ENCODE peak calls at places on chromosomes 4 and X, in seven cellular contexts. One of them, this sample, is unnamed.
A peak's percentile ranks its signal among the peaks of the same experiment; 100 is the strongest.

GRCh38 chr4:7957113-7957656 is 17.5 kb upstream of the AFAP1 start:
- DNase-seq in gastrocnemius medialis: no peak
- DNase-seq in A549: no peak
- DNase-seq in endothelial cell: no peak
- DNase-seq in cardiac muscle cell: peak; percentile 30
- DNase-seq in GM20000: no peak
- DNase-seq in GM23338: no peak
- DNase-seq in this sample: no peak

GRCh38 chrX:3811331-3812311 is 98.2 kb upstream of the PRKX start:
- DNase-seq in gastrocnemius medialis: no peak
- DNase-seq in A549: peak; percentile 40
- DNase-seq in endothelial cell: peak; percentile 4
- DNase-seq in cardiac muscle cell: peak; percentile 60
- DNase-seq in GM23338: peak; percentile 36
- DNase-seq in GM20000: peak; percentile 38
- DNase-seq in this sample: no peak

GRCh38 chrX:55907968-55908607 is 190.5 kb downstream of the RRAGB start:
- DNase-seq in cardiac muscle cell: peak; percentile 30
- DNase-seq in GM20000: peak; percentile 52
- DNase-seq in endothelial cell: peak; percentile 33
- DNase-seq in gastrocnemius medialis: no peak
- DNase-seq in GM23338: peak; percentile 83
- DNase-seq in A549: no peak
- DNase-seq in this sample: no peak

GRCh38 chr4:85402371-85402770 is 72.6 kb upstream of the ARHGAP24 start:
- DNase-seq in cardiac muscle cell: peak; percentile 93
- DNase-seq in GM20000: no peak
- DNase-seq in gastrocnemius medialis: no peak
- DNase-seq in GM23338: no peak
- DNase-seq in endothelial cell: no peak
- DNase-seq in A549: no peak
- DNase-seq in this sample: no peak

GRCh38 chr4:21893136-21893535 is 55.4 kb downstream of the KCNIP4 start:
- DNase-seq in GM23338: no peak
- DNase-seq in A549: no peak
- DNase-seq in gastrocnemius medialis: no peak
- DNase-seq in GM20000: no peak
- DNase-seq in cardiac muscle cell: no peak
- DNase-seq in endothelial cell: no peak
- DNase-seq in this sample: no peak

GRCh38 chr4:66946761-66947160 is 598.5 kb downstream of the CENPC start:
- DNase-seq in A549: no peak
- DNase-seq in GM20000: no peak
- DNase-seq in endothelial cell: no peak
- DNase-seq in cardiac muscle cell: no peak
- DNase-seq in GM23338: no peak
- DNase-seq in gastrocnemius medialis: no peak
- DNase-seq in this sample: no peak

GRCh38 chr4:122652379-122652778 is 31.5 kb upstream of the IL21 start:
- DNase-seq in GM23338: peak; percentile 63
- DNase-seq in cardiac muscle cell: peak; percentile 84
- DNase-seq in endothelial cell: peak; percentile 39
- DNase-seq in GM20000: peak; percentile 31
- DNase-seq in gastrocnemius medialis: no peak
- DNase-seq in A549: peak; percentile 7
- DNase-seq in this sample: no peak

GRCh38 chr4:82774711-82775171 is 23.9 kb downstream of the SCD5 start:
- DNase-seq in cardiac muscle cell: no peak
- DNase-seq in GM20000: no peak
- DNase-seq in endothelial cell: no peak
- DNase-seq in gastrocnemius medialis: no peak
- DNase-seq in A549: no peak
- DNase-seq in GM23338: no peak
- DNase-seq in this sample: no peak

GRCh38 chrX:136021160-136021559 is 35.9 kb downstream of the SLC9A6 start:
- DNase-seq in gastrocnemius medialis: no peak
- DNase-seq in GM20000: peak; percentile 6
- DNase-seq in endothelial cell: no peak
- DNase-seq in cardiac muscle cell: no peak
- DNase-seq in A549: no peak
- DNase-seq in GM23338: no peak
- DNase-seq in this sample: no peak

GRCh38 chrX:142036111-142036510 is 132.4 kb downstream of the MAGEC1 start:
- DNase-seq in GM23338: no peak
- DNase-seq in cardiac muscle cell: peak; percentile 24
- DNase-seq in A549: no peak
- DNase-seq in GM20000: no peak
- DNase-seq in endothelial cell: no peak
- DNase-seq in gastrocnemius medialis: no peak
- DNase-seq in this sample: no peak

GRCh38 chr4:13912966-13913365 is 285.4 kb upstream of the BOD1L1 start:
- DNase-seq in endothelial cell: no peak
- DNase-seq in cardiac muscle cell: peak; percentile 87
- DNase-seq in A549: no peak
- DNase-seq in GM23338: no peak
- DNase-seq in GM20000: no peak
- DNase-seq in gastrocnemius medialis: no peak
- DNase-seq in this sample: no peak

GRCh38 chrX:3548743-3549441 is 164.6 kb downstream of the PRKX start:
- DNase-seq in GM23338: peak; percentile 20
- DNase-seq in gastrocnemius medialis: no peak
- DNase-seq in A549: peak; percentile 22
- DNase-seq in GM20000: no peak
- DNase-seq in endothelial cell: no peak
- DNase-seq in cardiac muscle cell: peak; percentile 86
- DNase-seq in this sample: no peak

GRCh38 chr4:34328939-34329338 is 1915.4 kb downstream of the ARAP2 start:
- DNase-seq in endothelial cell: no peak
- DNase-seq in GM23338: no peak
- DNase-seq in cardiac muscle cell: no peak
- DNase-seq in gastrocnemius medialis: no peak
- DNase-seq in A549: no peak
- DNase-seq in GM20000: no peak
- DNase-seq in this sample: no peak

GRCh38 chr4:6340446-6341015 is 70.9 kb downstream of the WFS1 start:
- DNase-seq in GM23338: no peak
- DNase-seq in cardiac muscle cell: no peak
- DNase-seq in GM20000: no peak
- DNase-seq in A549: no peak
- DNase-seq in endothelial cell: no peak
- DNase-seq in gastrocnemius medialis: no peak
- DNase-seq in this sample: no peak

GRCh38 chr4:72394264-72394663 is 174.8 kb downstream of the ADAMTS3 start:
- DNase-seq in endothelial cell: no peak
- DNase-seq in GM20000: no peak
- DNase-seq in A549: no peak
- DNase-seq in cardiac muscle cell: peak; percentile 27
- DNase-seq in GM23338: no peak
- DNase-seq in gastrocnemius medialis: no peak
- DNase-seq in this sample: no peak

GRCh38 chr4:2820216-2820982 is 23.2 kb upstream of the ADD1 start:
- DNase-seq in GM23338: no peak
- DNase-seq in GM20000: no peak
- DNase-seq in gastrocnemius medialis: no peak
- DNase-seq in A549: no peak
- DNase-seq in endothelial cell: no peak
- DNase-seq in cardiac muscle cell: no peak
- DNase-seq in this sample: no peak

GRCh38 chrX:133838761-133839676 is 146.4 kb downstream of the GPC3 start:
- DNase-seq in cardiac muscle cell: peak; percentile 53
- DNase-seq in GM23338: peak; percentile 76
- DNase-seq in A549: peak; percentile 15
- DNase-seq in GM20000: peak; percentile 3
- DNase-seq in endothelial cell: peak; percentile 64
- DNase-seq in gastrocnemius medialis: no peak
- DNase-seq in this sample: no peak

GRCh38 chr4:175412161-175412560 is 399.9 kb downstream of the GPM6A start:
- DNase-seq in A549: no peak
- DNase-seq in endothelial cell: no peak
- DNase-seq in gastrocnemius medialis: no peak
- DNase-seq in GM23338: no peak
- DNase-seq in cardiac muscle cell: no peak
- DNase-seq in GM20000: no peak
- DNase-seq in this sample: no peak

GRCh38 chrX:13000311-13000811 is 25.5 kb downstream of the TMSB4X start:
- DNase-seq in endothelial cell: no peak
- DNase-seq in cardiac muscle cell: no peak
- DNase-seq in gastrocnemius medialis: no peak
- DNase-seq in GM20000: no peak
- DNase-seq in A549: no peak
- DNase-seq in GM23338: no peak
- DNase-seq in this sample: no peak

GRCh38 chr4:25448379-25449109 is 71.5 kb downstream of the ANAPC4 start:
- DNase-seq in GM23338: peak; percentile 40
- DNase-seq in GM20000: no peak
- DNase-seq in A549: no peak
- DNase-seq in cardiac muscle cell: peak; percentile 64
- DNase-seq in endothelial cell: no peak
- DNase-seq in gastrocnemius medialis: no peak
- DNase-seq in this sample: peak; percentile 11

GRCh38 chr4:95209942-95210341 is 338.8 kb downstream of the UNC5C start:
- DNase-seq in gastrocnemius medialis: no peak
- DNase-seq in GM23338: no peak
- DNase-seq in A549: no peak
- DNase-seq in GM20000: no peak
- DNase-seq in endothelial cell: no peak
- DNase-seq in cardiac muscle cell: no peak
- DNase-seq in this sample: no peak

GRCh38 chr4:129453524-129453923 is 357.6 kb downstream of the C4orf33 start:
- DNase-seq in A549: no peak
- DNase-seq in GM23338: no peak
- DNase-seq in cardiac muscle cell: no peak
- DNase-seq in GM20000: no peak
- DNase-seq in endothelial cell: no peak
- DNase-seq in gastrocnemius medialis: no peak
- DNase-seq in this sample: no peak

DNA sequence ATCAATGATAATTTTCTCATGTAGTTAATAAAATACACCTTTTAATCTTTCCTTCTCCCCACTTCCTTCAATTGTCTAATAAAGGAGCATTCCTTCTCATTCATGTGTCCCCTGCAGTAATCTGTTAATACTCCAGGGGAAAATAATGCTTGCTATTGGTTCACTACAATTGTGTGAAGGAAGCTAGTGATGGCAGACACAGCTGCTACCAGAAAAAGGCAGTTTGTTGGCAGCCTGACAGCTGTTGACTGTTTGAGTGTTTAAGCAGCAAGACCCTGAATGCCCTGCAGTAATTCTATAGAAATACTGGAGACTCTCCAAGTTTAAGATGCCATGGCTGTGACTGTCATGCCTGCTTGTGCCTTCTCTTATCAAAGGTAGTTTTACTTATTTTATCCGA is 359.5 kb downstream of the C4orf33 start:
- DNase-seq in endothelial cell: no peak
- DNase-seq in GM23338: no peak
- DNase-seq in A549: no peak
- DNase-seq in cardiac muscle cell: peak; percentile 1
- DNase-seq in GM20000: no peak
- DNase-seq in gastrocnemius medialis: no peak
- DNase-seq in this sample: no peak
- TF ChIP-seq CTCF in endothelial cell: no peak
- TF ChIP-seq CTCF in GM23338: no peak
- TF ChIP-seq CTCF in A549: no peak
- TF ChIP-seq CTCF in cardiac muscle cell: no peak
- TF ChIP-seq CTCF in GM20000: no peak
- TF ChIP-seq CTCF in gastrocnemius medialis: no peak
- TF ChIP-seq CTCF in this sample: no peak

GRCh38 chr4:84151574-84151973 is 347.5 kb downstream of the NKX6-1 start:
- DNase-seq in endothelial cell: no peak
- DNase-seq in gastrocnemius medialis: no peak
- DNase-seq in GM23338: peak; percentile 4
- DNase-seq in GM20000: no peak
- DNase-seq in cardiac muscle cell: no peak
- DNase-seq in A549: no peak
- DNase-seq in this sample: no peak
- TF ChIP-seq CTCF in endothelial cell: no peak
- TF ChIP-seq CTCF in gastrocnemius medialis: no peak
- TF ChIP-seq CTCF in GM23338: peak; percentile 21
- TF ChIP-seq CTCF in GM20000: no peak
- TF ChIP-seq CTCF in cardiac muscle cell: no peak
- TF ChIP-seq CTCF in A549: no peak
- TF ChIP-seq CTCF in this sample: no peak

GRCh38 chrX:18676470-18676869 is 4.6 kb upstream of the RS1 start:
- DNase-seq in cardiac muscle cell: peak; percentile 14
- DNase-seq in gastrocnemius medialis: no peak
- DNase-seq in GM20000: no peak
- DNase-seq in endothelial cell: peak; percentile 28
- DNase-seq in GM23338: peak; percentile 63
- DNase-seq in A549: peak; percentile 50
- DNase-seq in this sample: no peak
- TF ChIP-seq CTCF in cardiac muscle cell: peak; percentile 33
- TF ChIP-seq CTCF in gastrocnemius medialis: peak; percentile 15
- TF ChIP-seq CTCF in GM20000: no peak
- TF ChIP-seq CTCF in endothelial cell: peak; percentile 27
- TF ChIP-seq CTCF in GM23338: peak; percentile 45
- TF ChIP-seq CTCF in A549: no peak
- TF ChIP-seq CTCF in this sample: no peak

GRCh38 chr4:1318488-1319213 is 28.4 kb upstream of the UVSSA start:
- DNase-seq in GM20000: no peak
- DNase-seq in gastrocnemius medialis: no peak
- DNase-seq in GM23338: peak; percentile 74
- DNase-seq in cardiac muscle cell: no peak
- DNase-seq in A549: no peak
- DNase-seq in endothelial cell: peak; percentile 22
- DNase-seq in this sample: no peak
- TF ChIP-seq CTCF in GM20000: no peak
- TF ChIP-seq CTCF in gastrocnemius medialis: no peak
- TF ChIP-seq CTCF in GM23338: peak; percentile 63
- TF ChIP-seq CTCF in cardiac muscle cell: peak; percentile 39
- TF ChIP-seq CTCF in A549: peak; percentile 12
- TF ChIP-seq CTCF in endothelial cell: peak; percentile 47
- TF ChIP-seq CTCF in this sample: no peak

GRCh38 chrX:7170903-7171302 is 22.9 kb upstream of the PUDP start:
- DNase-seq in GM20000: no peak
- DNase-seq in GM23338: peak; percentile 35
- DNase-seq in gastrocnemius medialis: no peak
- DNase-seq in cardiac muscle cell: peak; percentile 13
- DNase-seq in A549: no peak
- DNase-seq in endothelial cell: peak; percentile 15
- DNase-seq in this sample: no peak
- TF ChIP-seq CTCF in GM20000: no peak
- TF ChIP-seq CTCF in GM23338: peak; percentile 68
- TF ChIP-seq CTCF in gastrocnemius medialis: no peak
- TF ChIP-seq CTCF in cardiac muscle cell: no peak
- TF ChIP-seq CTCF in A549: peak; percentile 15
- TF ChIP-seq CTCF in endothelial cell: peak; percentile 47
- TF ChIP-seq CTCF in this sample: peak; percentile 9